ENCODE peak calls at places on chromosomes 16 and 17, in four cellular contexts. H is activated CD4-positive, alpha-beta T cell treated with anti-CD3 and anti-CD28 coated beads for 48 hours; B is RWPE1; N is brain pericyte. O is an unnamed sample.

GRCh38 chr16:76197925-76198324 is 79.3 kb upstream of the CNTNAP4 start:
- DNase-seq in H (no peak), B (no peak), N (no peak), O (no peak)

GRCh38 chr16:55510185-55510805 is 1.4 kb downstream of the LPCAT2 start:
- DNase-seq in H (no peak), B (no peak), N (no peak), O (no peak)

GRCh38 chr17:17175917-17176316 is 30.2 kb downstream of the PLD6 start:
- DNase-seq in H (no peak), B (no peak), N (no peak), O (no peak)

GRCh38 chr16:68658258-68658973 is 13.3 kb downstream of the CDH3 start:
- DNase-seq in H (no peak), B (peak), N (no peak), O (no peak)

GRCh38 chr17:3691539-3692166 is 4.3 kb downstream of the P2RX5 start:
- DNase-seq in H (no peak), B (no peak), N (no peak), O (no peak)

GRCh38 chr16:50573947-50574751 is 26.0 kb downstream of the NKD1 start:
- DNase-seq in H (no peak), B (no peak), N (no peak), O (peak)

GRCh38 chr16:4358831-4359561 is 7.9 kb upstream of the PAM16 start:
- DNase-seq in H (peak), B (peak), N (no peak), O (peak)

GRCh38 chr16:1961651-1962067 is 2.3 kb downstream of the NDUFB10 start:
- DNase-seq in H (peak), B (no peak), N (no peak), O (no peak)

GRCh38 chr16:84032458-84033178 is 10.0 kb downstream of the SLC38A8 start:
- DNase-seq in H (no peak), B (no peak), N (no peak), O (no peak)

GRCh38 chr16:85422374-85423185 is 190.5 kb upstream of the GSE1 start:
- DNase-seq in H (no peak), B (peak), N (no peak), O (no peak)

GRCh38 chr17:6510321-6511023 is 45.9 kb downstream of the PITPNM3 start:
- DNase-seq in H (no peak), B (no peak), N (no peak), O (no peak)

GRCh38 chr16:2983706-2984136 is 3.5 kb upstream of the PKMYT1 start:
- DNase-seq in H (peak), B (peak), N (no peak), O (peak)

GRCh38 chr16:30775381-30776099 is 11.5 kb downstream of the ZNF629 start:
- DNase-seq in H (peak), B (peak), N (peak), O (peak)

GRCh38 chr17:42608692-42609181 is 437 bp downstream of the RETREG3 start:
- DNase-seq in H (peak), B (no peak), N (no peak), O (peak)

GRCh38 chr16:22813946-22814325 is at the start of gene HS3ST2:
- DNase-seq in H (peak), B (peak), N (no peak), O (peak)

GRCh38 chr16:72501739-72502653 is 330.0 kb upstream of the PMFBP1 start:
- DNase-seq in H (peak), B (peak), N (peak), O (no peak)

GRCh38 chr17:50070908-50071680 is 15.2 kb downstream of the ITGA3 start:
- DNase-seq in H (no peak), B (no peak), N (no peak), O (no peak)

GRCh38 chr17:61305024-61305423 is 94.6 kb upstream of the TBX2 start:
- DNase-seq in H (no peak), B (no peak), N (no peak), O (no peak)

GRCh38 chr17:41451154-41451728 is 10.5 kb upstream of the KRT38 start:
- DNase-seq in H (no peak), B (no peak), N (no peak), O (no peak)

GRCh38 chr17:9329251-9329921 is 246.2 kb downstream of the STX8 start:
- DNase-seq in H (no peak), B (no peak), N (no peak), O (no peak)

GRCh38 chr16:5228369-5228768 is 130.8 kb upstream of the EEF2KMT start:
- DNase-seq in H (no peak), B (no peak), N (no peak), O (no peak)

GRCh38 chr17:64055183-64056142 is 35.0 kb upstream of the ICAM2 start:
- DNase-seq in H (no peak), B (no peak), N (no peak), O (no peak)

GRCh38 chr16:2470603-2471015 is 488 bp upstream of the NTN3 start:
- DNase-seq in H (peak), B (no peak), N (no peak), O (no peak)

GRCh38 chr16:47058295-47059086 is 85.0 kb upstream of the DNAJA2 start:
- DNase-seq in H (no peak), B (no peak), N (no peak), O (no peak)

GRCh38 chr16:19776565-19776964 is 58.5 kb downstream of the IQCK start:
- DNase-seq in H (no peak), B (no peak), N (no peak), O (no peak)

GRCh38 chr17:73795730-73796129 is 151.5 kb upstream of the SDK2 start:
- DNase-seq in H (no peak), B (no peak), N (no peak), O (no peak)

GRCh38 chr16:50598936-50599361 is 50.8 kb downstream of the NKD1 start:
- DNase-seq in H (no peak), B (no peak), N (no peak), O (no peak)

GRCh38 chr17:82241926-82242697 is 13.3 kb downstream of the SLC16A3 start:
- DNase-seq in H (no peak), B (no peak), N (no peak), O (no peak)